ENCODE peak calls at places on chromosomes 5 and 9, in eight cellular contexts. H is activated T-cell treated with anti-CD3 and anti-CD28 coated beads for 48 hours, Q is progenitor cell of endocrine pancreas, B is AG09309, D is OCI-LY7, L is HepG2, W is neuronal stem cell, K is mesendoderm. S is an unnamed sample.
A peak's percentile ranks its signal among the peaks of the same experiment; 100 is the strongest.

GRCh38 chr5:179805070-179805528 is 1.6 kb downstream of the MGAT4B start:
- DNase-seq in H (no peak), Q (no peak), B (no peak), D (no peak), L (no peak), W (no peak), K (no peak), S (no peak)

GRCh38 chr9:134224130-134224826 is 59.9 kb upstream of the RNU6ATAC start:
- DNase-seq in H (no peak), Q (no peak), B (no peak), D (no peak), L (no peak), W (no peak), K (no peak), S (no peak)

GRCh38 chr5:138651767-138652117 is 76.5 kb upstream of the HSPA9 start:
- DNase-seq in H (no peak), Q (no peak), B (no peak), D (no peak), L (no peak), W (no peak), K (peak; percentile 63), S (no peak)

GRCh38 chr5:178120661-178121357 is 7.5 kb downstream of the N4BP3 start:
- DNase-seq in H (peak; percentile 78), Q (peak; percentile 25), B (no peak), D (peak; percentile 98), L (peak; percentile 82), W (no peak), K (peak; percentile 72), S (no peak)

GRCh38 chr5:158487156-158487555 is 612.6 kb downstream of the EBF1 start:
- DNase-seq in H (no peak), Q (no peak), B (no peak), D (no peak), L (no peak), W (no peak), K (peak; percentile 21), S (no peak)

GRCh38 chr5:9781882-9782281 is 151.7 kb upstream of the TAS2R1 start:
- DNase-seq in H (no peak), Q (no peak), B (peak; percentile 86), D (no peak), L (no peak), W (no peak), K (no peak), S (no peak)

GRCh38 chr5:39100301-39100850 is 26.2 kb upstream of the RICTOR start:
- DNase-seq in H (no peak), Q (no peak), B (no peak), D (no peak), L (no peak), W (no peak), K (no peak), S (no peak)

GRCh38 chr5:65809817-65810531 is 88.0 kb downstream of the NLN start:
- DNase-seq in H (no peak), Q (no peak), B (no peak), D (no peak), L (no peak), W (no peak), K (no peak), S (no peak)

GRCh38 chr5:158979749-158980521 is 119.8 kb downstream of the EBF1 start:
- DNase-seq in H (no peak), Q (no peak), B (no peak), D (no peak), L (no peak), W (no peak), K (peak; percentile 21), S (no peak)

GRCh38 chr5:135991381-135991907 is 36.7 kb upstream of the LECT2 start:
- DNase-seq in H (no peak), Q (no peak), B (no peak), D (no peak), L (no peak), W (no peak), K (no peak), S (no peak)

GRCh38 chr9:93501406-93501805 is 48.0 kb upstream of the FAM120AOS start:
- DNase-seq in H (no peak), Q (no peak), B (no peak), D (peak; percentile 10), L (no peak), W (no peak), K (no peak), S (no peak)

GRCh38 chr5:40410231-40410861 is 269.4 kb upstream of the PTGER4 start:
- DNase-seq in H (no peak), Q (no peak), B (no peak), D (no peak), L (no peak), W (no peak), K (no peak), S (no peak)

GRCh38 chr9:114456929-114457328 is 48.3 kb downstream of the WHRN start:
- DNase-seq in H (no peak), Q (no peak), B (no peak), D (no peak), L (no peak), W (no peak), K (no peak), S (no peak)

GRCh38 chr9:138070815-138071214 is 193.2 kb downstream of the CACNA1B start:
- DNase-seq in H (no peak), Q (no peak), B (no peak), D (no peak), L (no peak), W (no peak), K (no peak), S (no peak)

GRCh38 chr5:154202379-154203260 is 12.1 kb downstream of the GALNT10 start:
- DNase-seq in H (no peak), Q (no peak), B (no peak), D (no peak), L (no peak), W (no peak), K (peak; percentile 32), S (no peak)

GRCh38 chr5:133340822-133341221 is 271.5 kb downstream of the FSTL4 start:
- DNase-seq in H (no peak), Q (no peak), B (no peak), D (no peak), L (no peak), W (no peak), K (no peak), S (no peak)

GRCh38 chr5:65355301-65355700 is 126.4 kb downstream of the ADAMTS6 start:
- DNase-seq in H (no peak), Q (no peak), B (no peak), D (no peak), L (no peak), W (no peak), K (no peak), S (no peak)

GRCh38 chr5:179345429-179346321 is at the start of gene ADAMTS2:
- DNase-seq in H (no peak), Q (no peak), B (no peak), D (no peak), L (no peak), W (peak; percentile 57), K (peak; percentile 73), S (no peak)

GRCh38 chr9:124309665-124310064 is 51.9 kb downstream of the NEK6 start:
- DNase-seq in H (no peak), Q (no peak), B (peak; percentile 84), D (no peak), L (peak; percentile 39), W (no peak), K (peak; percentile 96), S (no peak)

GRCh38 chr5:127820910-127821553 is 117.8 kb downstream of the CCDC192 start:
- DNase-seq in H (no peak), Q (no peak), B (peak; percentile 86), D (no peak), L (peak; percentile 10), W (no peak), K (no peak), S (no peak)

GRCh38 chr9:137876781-137877386 is 698 bp upstream of the CACNA1B start:
- DNase-seq in H (no peak), Q (no peak), B (no peak), D (no peak), L (no peak), W (no peak), K (no peak), S (no peak)

GRCh38 chr9:109270971-109271900 is 49.6 kb downstream of the EPB41L4B start:
- DNase-seq in H (no peak), Q (no peak), B (no peak), D (peak; percentile 23), L (no peak), W (no peak), K (no peak), S (no peak)

GRCh38 chr5:143138839-143139238 is 264.6 kb downstream of the NR3C1 start:
- DNase-seq in H (no peak), Q (no peak), B (no peak), D (no peak), L (no peak), W (no peak), K (no peak), S (no peak)

GRCh38 chr5:55915783-55916182 is 64.6 kb downstream of the IL31RA start:
- DNase-seq in H (no peak), Q (no peak), B (no peak), D (no peak), L (no peak), W (no peak), K (no peak), S (no peak)

GRCh38 chr5:84303315-84303714 is 81.4 kb downstream of the EDIL3 start:
- DNase-seq in H (no peak), Q (no peak), B (no peak), D (no peak), L (no peak), W (no peak), K (no peak), S (no peak)

GRCh38 chr5:175335691-175336090 is 108.3 kb downstream of the DRD1 start:
- DNase-seq in H (no peak), Q (no peak), B (no peak), D (no peak), L (peak; percentile 47), W (no peak), K (no peak), S (no peak)

S was measured in CMK.